ENCODE peak calls at places on chromosomes 13 and 19, in nine cellular contexts. T is brain microvascular endothelial cell, E is AG04450, J is tibial artery, R is GM12865, Y is AG09319, G is cardiac muscle cell, B is thoracic aorta, P is neural progenitor cell. C is an unnamed sample.

GRCh38 chr13:60351326-60351725 is 45.7 kb upstream of the TDRD3 start:
- DNase-seq in J (no peak), T (peak), G (peak), R (no peak), E (peak), Y (peak), P (no peak), B (no peak), C (no peak)

GRCh38 chr13:49953560-49953959 is 17.4 kb upstream of the SPRYD7 start:
- DNase-seq in B (no peak), Y (no peak), T (no peak), J (no peak), E (no peak), R (no peak), P (no peak), G (no peak), C (no peak)

GRCh38 chr13:75345191-75345590 is 136.8 kb downstream of the TBC1D4 start:
- DNase-seq in E (no peak), J (no peak), T (peak), Y (no peak), G (peak), P (no peak), R (no peak), B (no peak), C (no peak)

GRCh38 chr13:85806553-85807175 is 7.4 kb upstream of the SLITRK6 start:
- DNase-seq in R (peak), T (no peak), E (peak), B (no peak), J (no peak), P (peak), Y (peak), G (peak), C (peak)

GRCh38 chr19:45173816-45174215 is 4.2 kb downstream of the TRAPPC6A start:
- DNase-seq in Y (no peak), G (no peak), B (no peak), P (no peak), E (no peak), J (no peak), R (no peak), T (no peak), C (no peak)

GRCh38 chr13:107864543-107865460 is 350.5 kb downstream of the LIG4 start:
- DNase-seq in R (peak), T (peak), E (peak), B (no peak), J (no peak), P (peak), Y (no peak), G (peak), C (peak)

GRCh38 chr13:46495647-46496046 is 57.3 kb upstream of the LRCH1 start:
- DNase-seq in T (no peak), Y (no peak), R (no peak), J (no peak), G (no peak), B (no peak), P (no peak), E (no peak), C (no peak)

GRCh38 chr13:46530084-46530935 is 22.7 kb upstream of the LRCH1 start:
- DNase-seq in G (peak), J (no peak), E (no peak), B (no peak), T (no peak), P (no peak), R (no peak), Y (peak), C (no peak)

GRCh38 chr19:54473071-54473941 is at the start of gene CDC42EP5:
- DNase-seq in B (no peak), P (peak), J (peak), T (peak), Y (peak), E (peak), G (peak), R (no peak), C (no peak)

GRCh38 chr13:27419333-27419732 is 5.1 kb upstream of the GTF3A start:
- DNase-seq in G (no peak), P (no peak), T (no peak), R (no peak), E (no peak), B (no peak), J (no peak), Y (no peak), C (no peak)

GRCh38 chr13:27599845-27600553 is 20.3 kb downstream of the LNX2 start:
- DNase-seq in Y (no peak), G (peak), T (peak), R (no peak), E (no peak), P (no peak), J (no peak), B (no peak), C (no peak)

GRCh38 chr19:53432088-53432661 is 391 bp downstream of the ZNF761 start:
- DNase-seq in B (no peak), R (peak), Y (no peak), P (peak), G (peak), T (peak), E (no peak), J (no peak), C (peak)

GRCh38 chr19:53431399-53432087 is at the start of gene ZNF761:
- DNase-seq in B (peak), P (peak), E (peak), T (peak), R (peak), G (peak), Y (peak), J (peak), C (peak)
- TF ChIP-seq CTCF in B (peak), P (peak), E (peak), T (peak), R (no peak), G (peak), Y (peak), J (peak), C (peak)

GRCh38 chr13:82480415-82480814 is 1401.9 kb downstream of the SLITRK1 start:
- DNase-seq in B (no peak), E (no peak), J (no peak), P (peak), Y (no peak), R (no peak), T (no peak), G (no peak), C (no peak)
- TF ChIP-seq CTCF in B (no peak), E (peak), J (no peak), P (peak), Y (no peak), R (no peak), T (no peak), G (no peak), C (peak)

DNA sequence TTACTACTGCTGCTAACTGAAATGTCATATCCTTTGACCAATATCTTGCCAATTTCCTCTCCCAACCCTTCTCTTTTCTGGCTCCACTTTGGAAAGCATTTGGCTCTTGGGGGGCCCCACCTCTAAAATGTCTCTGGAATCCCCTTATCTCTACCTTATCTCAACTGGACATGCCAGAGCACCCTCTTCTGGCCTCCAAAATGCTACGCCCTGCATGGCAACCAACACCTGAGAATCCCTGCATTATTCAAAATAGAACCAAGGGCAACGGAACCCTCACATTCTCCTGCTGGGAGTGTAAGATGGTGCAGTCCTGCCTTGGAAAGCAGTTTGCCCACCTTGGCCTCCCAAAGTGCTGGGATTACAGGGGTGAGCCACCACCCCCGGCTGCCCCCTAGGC is 35.3 kb downstream of the CERS4 start:
- DNase-seq in J (no peak), P (no peak), B (no peak), E (no peak), T (no peak), R (no peak), Y (no peak), G (no peak), C (no peak)
- TF ChIP-seq CTCF in J (no peak), P (no peak), B (no peak), E (no peak), T (no peak), R (no peak), Y (no peak), G (no peak), C (no peak)

GRCh38 chr19:27793644-27794443 is 1419.1 kb downstream of the UQCRFS1 start:
- DNase-seq in G (peak), P (peak), T (peak), R (peak), B (peak), J (peak), E (peak), Y (peak), C (peak)
- TF ChIP-seq CTCF in G (no peak), P (no peak), T (no peak), R (no peak), B (no peak), J (no peak), E (no peak), Y (no peak), C (no peak)

GRCh38 chr19:3062165-3063105 is at the start of gene TLE5:
- DNase-seq in Y (no peak), G (peak), B (no peak), J (peak), P (peak), R (peak), E (no peak), T (no peak), C (peak)

GRCh38 chr19:3060852-3061182 is 1.5 kb downstream of the TLE5 start:
- DNase-seq in B (no peak), E (no peak), T (no peak), P (no peak), J (no peak), G (no peak), R (no peak), Y (no peak), C (no peak)

GRCh38 chr19:3064011-3064330 is 1.7 kb upstream of the TLE5 start:
- DNase-seq in E (no peak), G (no peak), R (no peak), J (no peak), P (no peak), T (no peak), B (no peak), Y (no peak), C (no peak)

GRCh38 chr19:3059653-3060052 is 2.6 kb downstream of the TLE5 start:
- DNase-seq in P (no peak), R (no peak), G (no peak), B (no peak), J (no peak), E (no peak), T (no peak), Y (no peak), C (no peak)

GRCh38 chr19:3061214-3062161 is 807 bp downstream of the TLE5 start:
- DNase-seq in G (peak), J (no peak), Y (no peak), P (no peak), B (no peak), R (peak), E (no peak), T (no peak), C (peak)
- TF ChIP-seq CTCF in G (peak), J (peak), Y (peak), P (peak), B (no peak), R (peak), E (peak), T (peak), C (peak)

GRCh38 chr13:97241761-97242160 is 19.6 kb downstream of the MBNL2 start:
- DNase-seq in G (no peak), Y (no peak), J (no peak), E (no peak), R (no peak), B (no peak), T (no peak), P (no peak), C (no peak)

GRCh38 chr13:97239306-97239705 is 17.2 kb downstream of the MBNL2 start:
- DNase-seq in P (no peak), J (no peak), Y (no peak), T (no peak), R (no peak), G (no peak), E (no peak), B (no peak), C (no peak)

GRCh38 chr13:97242755-97243497 is 20.8 kb downstream of the MBNL2 start:
- DNase-seq in P (no peak), J (no peak), E (no peak), G (no peak), B (no peak), R (no peak), Y (no peak), T (no peak), C (no peak)

GRCh38 chr13:97239943-97240788 is 18.0 kb downstream of the MBNL2 start:
- DNase-seq in P (no peak), B (no peak), E (no peak), J (no peak), T (no peak), G (no peak), R (no peak), Y (no peak), C (no peak)

GRCh38 chr13:97240789-97241734 is 18.9 kb downstream of the MBNL2 start:
- DNase-seq in E (no peak), B (no peak), G (no peak), P (no peak), R (no peak), T (no peak), Y (no peak), J (no peak), C (no peak)
- TF ChIP-seq CTCF in E (no peak), B (no peak), G (no peak), P (no peak), R (no peak), T (no peak), Y (no peak), J (no peak), C (no peak)

DNA sequence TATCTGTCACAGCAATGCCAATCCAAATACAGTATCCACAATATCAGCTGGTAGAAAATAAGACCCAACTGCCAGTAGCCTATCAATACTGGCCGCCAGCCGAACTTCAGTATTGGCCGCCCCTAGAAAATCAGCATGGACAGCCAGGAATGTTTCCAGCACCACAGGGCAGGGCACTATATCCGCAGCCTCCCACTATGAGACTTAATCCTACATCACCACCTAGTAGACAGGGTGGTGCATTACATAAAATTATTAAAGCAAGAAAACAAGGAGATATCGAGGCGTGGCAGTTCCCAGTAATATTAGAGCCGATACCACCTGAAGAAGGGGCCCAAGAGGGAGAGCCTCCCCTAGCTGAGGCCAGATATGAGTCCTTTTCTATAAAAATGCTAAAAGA is 111.3 kb downstream of the ZNF486 start:
- DNase-seq in E (no peak), T (peak), B (no peak), P (peak), J (no peak), Y (peak), R (peak), G (no peak), C (peak)
- TF ChIP-seq CTCF in E (no peak), T (no peak), B (no peak), P (peak), J (no peak), Y (peak), R (peak), G (no peak), C (peak)

C was measured in GM13977.